ENCODE peak calls at places on chromosomes 12 and 14, in ten cellular contexts. N is GM18507; F is stimulated activated CD4-positive, alpha-beta T cell treated with anti-CD3 and anti-CD28 coated beads, Interleukin-4, amount 100 ng/mL, for 4 hours; J is PC-9; I is T-helper 1 cell; L is GM12865; E is Panc1; V is prostate gland; B is activated CD4-positive, CD25-positive, alpha-beta regulatory T cell; W is EH. R is an unnamed sample.
A peak's percentile ranks its signal among the peaks of the same experiment; 100 is the strongest.

GRCh38 chr12:66035289-66035961 is 95.1 kb downstream of the LLPH start:
- DNase-seq in J (no peak), B (no peak), F (no peak), I (no peak), V (no peak), L (peak; percentile 50), W (peak; percentile 76), E (no peak), N (no peak), R (no peak)

GRCh38 chr12:110721570-110721969 is 21.1 kb downstream of the PPP1CC start:
- DNase-seq in W (no peak), B (no peak), F (no peak), J (no peak), E (no peak), V (no peak), N (no peak), L (no peak), I (no peak), R (no peak)

GRCh38 chr12:56840922-56841321 is 77.8 kb downstream of the HSD17B6 start:
- DNase-seq in F (no peak), B (no peak), L (no peak), W (peak; percentile 66), V (no peak), J (no peak), I (no peak), N (no peak), E (no peak), R (no peak)

GRCh38 chr12:46303039-46303666 is 34.3 kb upstream of the SLC38A1 start:
- DNase-seq in I (peak; percentile 47), J (no peak), V (peak; percentile 34), L (peak; percentile 62), N (peak; percentile 3), W (peak; percentile 54), B (no peak), F (peak; percentile 46), E (peak; percentile 17), R (peak; percentile 51)

GRCh38 chr12:96044017-96044985 is 8.9 kb upstream of the LTA4H start:
- DNase-seq in J (no peak), L (no peak), I (no peak), F (no peak), W (peak; percentile 60), N (no peak), V (no peak), E (no peak), B (no peak), R (no peak)

GRCh38 chr14:53227154-53227718 is 74.1 kb upstream of the DDHD1 start:
- DNase-seq in E (no peak), I (no peak), N (no peak), B (no peak), F (no peak), J (no peak), V (no peak), W (no peak), L (no peak), R (no peak)

GRCh38 chr12:54958048-54958658 is 26.4 kb downstream of the TESPA1 start:
- DNase-seq in W (peak; percentile 67), J (peak; percentile 27), B (no peak), N (no peak), E (peak; percentile 64), F (peak; percentile 51), L (peak; percentile 74), V (peak; percentile 48), I (peak; percentile 63), R (peak; percentile 35)

GRCh38 chr14:100429537-100429936 is 106.4 kb downstream of the SLC25A47 start:
- DNase-seq in I (no peak), W (no peak), L (no peak), N (no peak), V (no peak), B (no peak), F (no peak), J (no peak), E (no peak), R (no peak)

GRCh38 chr12:70443274-70443673 is 77.2 kb downstream of the KCNMB4 start:
- DNase-seq in V (no peak), I (no peak), L (no peak), N (no peak), W (peak; percentile 51), F (no peak), B (no peak), E (no peak), J (no peak), R (no peak)

GRCh38 chr12:45425426-45425825 is 209.5 kb downstream of the ANO6 start:
- DNase-seq in N (no peak), L (no peak), F (no peak), E (no peak), B (no peak), W (peak; percentile 92), J (no peak), I (no peak), V (no peak), R (no peak)

GRCh38 chr12:50620050-50620974 is 115.5 kb downstream of the DIP2B start:
- DNase-seq in V (no peak), W (peak; percentile 94), F (no peak), I (peak; percentile 35), L (no peak), B (no peak), J (peak; percentile 51), E (no peak), N (no peak), R (no peak)

GRCh38 chr12:121579190-121579791 is 1.5 kb downstream of the KDM2B start:
- DNase-seq in W (peak; percentile 35), F (peak; percentile 25), L (peak; percentile 35), V (peak; percentile 11), N (no peak), I (peak; percentile 34), B (no peak), E (no peak), J (no peak), R (peak; percentile 36)

GRCh38 chr12:130872179-130873096 is 572 bp downstream of the RAN start:
- DNase-seq in F (peak; percentile 40), B (peak; percentile 48), J (peak; percentile 33), W (peak; percentile 45), N (no peak), L (peak; percentile 50), V (peak; percentile 5), E (no peak), I (peak; percentile 23), R (peak; percentile 53)

GRCh38 chr12:32549675-32550079 is 129.4 kb upstream of the DNM1L start:
- DNase-seq in B (no peak), L (no peak), V (no peak), F (no peak), J (no peak), I (no peak), N (no peak), W (peak; percentile 94), E (no peak), R (no peak)

GRCh38 chr14:91906374-91906773 is 39.0 kb upstream of the TC2N start:
- DNase-seq in L (no peak), E (no peak), F (no peak), W (no peak), J (no peak), B (no peak), I (no peak), N (no peak), V (no peak), R (no peak)

GRCh38 chr14:100713720-100714119 is 13.0 kb upstream of the DLK1 start:
- DNase-seq in W (no peak), N (no peak), J (no peak), F (no peak), E (no peak), B (no peak), I (no peak), L (no peak), V (no peak), R (no peak)